ENCODE peak calls at places on chromosome 4, in six cellular contexts. K is thyroid gland, U is H1, W is heart left ventricle, F is IMR-90, D is spleen. J is an unnamed sample. For H3K36me3, the result is how much of the 10 kb centered on the place peaks cover.

GRCh38 chr4:183875251-183875825 is 29.8 kb upstream of the STOX2 start:
- DNase-seq in K (no peak), U (no peak), W (no peak), F (no peak), D (no peak), J (no peak)

GRCh38 chr4:31390849-31391248 is 670.7 kb downstream of the PCDH7 start:
- DNase-seq in K (peak), U (no peak), W (no peak), F (no peak), D (no peak), J (no peak)

GRCh38 chr4:8050555-8051206 is 107.9 kb downstream of the ABLIM2 start:
- DNase-seq in K (peak), U (peak), W (peak), F (peak), D (no peak), J (peak)

GRCh38 chr4:86141166-86141565 is 218.7 kb downstream of the MAPK10 start:
- DNase-seq in K (no peak), U (no peak), W (no peak), F (no peak), D (no peak), J (no peak)

GRCh38 chr4:82201303-82201702 is 172.5 kb downstream of the HNRNPD start:
- DNase-seq in K (peak), U (no peak), W (no peak), F (no peak), D (no peak), J (no peak)

GRCh38 chr4:68369474-68369805 is 19.6 kb upstream of the YTHDC1 start:
- DNase-seq in K (no peak), U (no peak), W (no peak), F (no peak), D (no peak), J (no peak)

GRCh38 chr4:172750910-172751309 is 417.7 kb upstream of the GALNT7 start:
- DNase-seq in K (no peak), U (no peak), W (no peak), F (no peak), D (no peak), J (no peak)

GRCh38 chr4:75063417-75063816 is 130.5 kb downstream of the PARM1 start:
- DNase-seq in K (no peak), U (no peak), W (no peak), F (no peak), D (no peak), J (no peak)

GRCh38 chr4:41122775-41123174 is 91.6 kb downstream of the APBB2 start:
- DNase-seq in K (peak), U (no peak), W (no peak), F (no peak), D (no peak), J (no peak)

GRCh38 chr4:2650276-2650675 is 105.9 kb downstream of the TNIP2 start:
- DNase-seq in K (no peak), U (no peak), W (no peak), F (no peak), D (no peak), J (no peak)

DNA sequence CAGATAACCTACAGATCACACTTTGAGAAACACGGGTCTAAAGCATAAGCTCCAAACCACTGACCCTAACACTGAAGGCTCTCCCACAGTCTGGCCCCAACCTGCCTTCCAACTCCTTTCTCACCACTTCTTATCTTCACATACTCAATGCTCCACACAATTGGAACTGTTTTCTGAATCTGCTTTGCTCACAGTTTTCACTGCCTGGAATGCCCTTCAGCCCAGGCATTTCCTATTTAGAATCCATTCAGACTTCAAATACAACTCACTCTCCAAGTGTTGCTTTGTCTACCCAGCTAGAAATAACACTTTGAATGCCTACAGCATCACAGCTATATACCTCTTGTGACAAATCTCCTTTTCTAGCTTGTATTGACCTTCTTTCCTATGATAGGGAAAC is 10.2 kb downstream of the OTUD4 start:
- DNase-seq in K (no peak), U (no peak), W (no peak), F (peak), D (no peak), J (no peak)
- H3K36me3 ChIP-seq in K (under half), U (under half), W (under half), F (under half), D (half or more), J (under half)

GRCh38 chr4:25723409-25723808 is 67.8 kb downstream of the SLC34A2 start:
- DNase-seq in K (no peak), U (no peak), W (no peak), F (peak), D (no peak), J (no peak)
- TF ChIP-seq POLR2A in K (no peak), U (no peak), W (no peak), F (no peak), D (no peak), J (no peak)

GRCh38 chr4:6619466-6620255 is 20.8 kb upstream of the MRFAP1 start:
- DNase-seq in K (no peak), U (no peak), W (no peak), F (no peak), D (peak), J (no peak)

GRCh38 chr4:6620296-6620695 is 20.2 kb upstream of the MRFAP1 start:
- DNase-seq in K (no peak), U (no peak), W (no peak), F (no peak), D (peak), J (no peak)

GRCh38 chr4:6617246-6617645 is 23.2 kb upstream of the MRFAP1 start:
- DNase-seq in K (no peak), U (no peak), W (no peak), F (no peak), D (peak), J (no peak)

GRCh38 chr4:6618386-6619115 is 21.9 kb upstream of the MRFAP1 start:
- DNase-seq in K (no peak), U (no peak), W (no peak), F (no peak), D (peak), J (no peak)

DNA sequence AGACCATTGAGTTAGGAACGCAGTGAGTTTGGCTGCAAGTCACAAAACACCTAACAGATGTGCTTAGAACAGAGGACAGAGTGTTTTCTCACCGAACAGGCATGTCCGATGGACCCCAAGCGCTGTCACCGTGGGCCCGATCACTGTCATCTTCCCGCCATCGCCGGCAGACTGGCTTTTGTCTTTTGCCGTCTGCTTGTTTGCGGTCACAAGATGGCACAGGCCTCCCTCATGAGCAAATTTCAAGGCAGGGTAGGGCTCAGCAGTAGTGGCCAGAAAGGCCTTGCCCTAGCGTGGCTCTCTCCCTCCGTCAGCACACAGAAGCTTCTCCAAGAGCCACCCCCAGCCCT is 21.4 kb upstream of the MRFAP1 start:
- DNase-seq in K (no peak), U (no peak), W (no peak), F (no peak), D (no peak), J (no peak)
- H3K36me3 ChIP-seq in K (under half), U (under half), W (under half), F (under half), D (half or more), J (under half)

DNA sequence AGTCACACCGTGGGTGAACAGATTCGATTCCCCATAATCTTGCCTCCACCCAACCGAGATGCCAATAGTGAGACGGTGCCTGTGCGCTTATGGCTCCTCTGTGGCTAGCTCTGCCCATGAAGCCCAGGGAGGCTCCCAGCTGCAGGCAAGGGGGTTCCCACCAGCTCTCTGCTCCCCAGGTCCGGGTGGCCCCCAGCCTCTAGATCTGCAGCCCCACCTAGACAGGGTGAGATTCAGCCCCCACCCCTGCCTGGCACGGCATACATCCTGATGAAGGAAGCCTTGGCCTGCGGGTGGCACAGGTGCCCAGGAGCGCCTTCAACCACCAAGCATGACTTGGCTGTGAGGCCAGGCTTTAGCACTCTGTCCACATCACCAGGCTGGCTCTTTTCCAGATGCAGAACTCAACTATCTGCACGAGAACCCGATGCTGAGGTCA is 40.6 kb downstream of the WDR1 start:
- DNase-seq in K (peak), U (no peak), W (no peak), F (no peak), D (no peak), J (peak)
- TF ChIP-seq POLR2A in K (no peak), U (no peak), W (no peak), F (no peak), D (no peak), J (no peak)